ENCODE peak calls at places on chromosomes 11 and 22, in eight cellular contexts. T, P, F, V, Q, B, D and H are unnamed samples.

GRCh38 chr11:40924915-40925314 is 534.5 kb downstream of the LRRC4C start:
- DNase-seq in T (no peak), V (no peak), F (no peak), D (no peak), B (no peak), Q (no peak), P (no peak), H (no peak)

GRCh38 chr11:640021-640706 is 3.1 kb downstream of the DRD4 start:
- DNase-seq in D (no peak), T (no peak), B (no peak), Q (no peak), V (no peak), F (no peak), P (no peak), H (no peak)

GRCh38 chr11:118609380-118610219 is 2.2 kb downstream of the PHLDB1 start:
- DNase-seq in T (peak), F (no peak), Q (no peak), V (peak), B (no peak), D (peak), P (peak), H (peak)

GRCh38 chr11:108865411-108865810 is 200.5 kb downstream of the DDX10 start:
- DNase-seq in V (no peak), B (no peak), T (no peak), Q (no peak), F (no peak), D (no peak), P (no peak), H (no peak)

GRCh38 chr11:62553839-62554361 is 7.3 kb upstream of the AHNAK start:
- DNase-seq in T (no peak), Q (no peak), B (no peak), P (no peak), D (no peak), F (peak), V (no peak), H (no peak)

GRCh38 chr11:63670077-63670737 is 969 bp downstream of the ATL3 start:
- DNase-seq in V (no peak), F (no peak), T (no peak), P (no peak), Q (no peak), B (no peak), D (peak), H (no peak)

GRCh38 chr11:73149105-73149504 is 7.0 kb upstream of the FCHSD2 start:
- DNase-seq in F (no peak), B (no peak), D (no peak), T (no peak), Q (no peak), V (no peak), P (no peak), H (no peak)

GRCh38 chr22:38272373-38273134 is at the start of gene TMEM184B:
- DNase-seq in T (peak), F (no peak), V (peak), D (peak), Q (peak), P (peak), B (peak), H (peak)

GRCh38 chr11:27443746-27444465 is 28.7 kb downstream of the LGR4 start:
- DNase-seq in V (no peak), F (no peak), T (no peak), P (no peak), Q (no peak), B (peak), D (no peak), H (peak)

GRCh38 chr11:132913295-132913694 is 619.0 kb downstream of the OPCML start:
- DNase-seq in T (no peak), V (no peak), D (no peak), P (no peak), B (no peak), Q (no peak), F (no peak), H (no peak)

GRCh38 chr11:95715777-95716241 is 73.8 kb downstream of the FAM76B start:
- DNase-seq in F (no peak), V (no peak), T (no peak), Q (no peak), D (peak), P (no peak), B (no peak), H (peak)

GRCh38 chr11:57597971-57598830 is 716 bp downstream of the SERPING1 start:
- DNase-seq in T (no peak), Q (peak), V (no peak), D (no peak), F (no peak), P (peak), B (peak), H (peak)

GRCh38 chr11:65003282-65003681 is 6.5 kb upstream of the BATF2 start:
- DNase-seq in B (no peak), Q (no peak), F (no peak), P (no peak), D (no peak), V (no peak), T (no peak), H (no peak)

GRCh38 chr11:8531312-8531711 is 62.7 kb downstream of the STK33 start:
- DNase-seq in P (no peak), V (no peak), B (no peak), Q (no peak), T (no peak), D (no peak), F (no peak), H (no peak)

GRCh38 chr11:119363874-119364590 is 17.5 kb downstream of the USP2 start:
- DNase-seq in F (no peak), T (no peak), Q (peak), P (peak), B (peak), V (peak), D (peak), H (peak)

GRCh38 chr22:19357270-19358105 is 66.0 kb upstream of the CLTCL1 start:
- DNase-seq in Q (no peak), F (no peak), B (no peak), T (no peak), D (no peak), V (no peak), P (no peak), H (no peak)

GRCh38 chr11:126210871-126211235 is 597 bp downstream of the RPUSD4 start:
- DNase-seq in F (no peak), T (no peak), P (no peak), Q (no peak), V (no peak), D (no peak), B (no peak), H (no peak)

GRCh38 chr11:110896358-110896757 is 184.1 kb upstream of the ARHGAP20 start:
- DNase-seq in V (no peak), T (no peak), Q (no peak), B (no peak), F (no peak), D (no peak), P (peak), H (no peak)

GRCh38 chr22:23849009-23850006 is 8.4 kb upstream of the SLC2A11 start:
- DNase-seq in D (peak), F (no peak), T (peak), V (peak), B (peak), Q (peak), P (peak), H (peak)

GRCh38 chr11:126408496-126408895 is 53.0 kb downstream of the ST3GAL4 start:
- DNase-seq in T (no peak), Q (no peak), V (no peak), B (no peak), P (no peak), F (no peak), D (no peak), H (no peak)

GRCh38 chr22:35839811-35840739 is 122.4 kb downstream of the APOL5 start:
- DNase-seq in F (peak), V (no peak), P (peak), Q (peak), B (peak), T (no peak), D (peak), H (no peak)

GRCh38 chr11:34223021-34223813 is 117.8 kb downstream of the NAT10 start:
- DNase-seq in D (no peak), B (no peak), Q (peak), T (no peak), V (no peak), P (peak), F (no peak), H (no peak)

GRCh38 chr11:73506038-73506437 is 91.9 kb downstream of the FAM168A start:
- DNase-seq in F (no peak), P (no peak), V (no peak), D (no peak), Q (no peak), T (no peak), B (no peak), H (no peak)

GRCh38 chr22:21605887-21606564 is 23.8 kb downstream of the YDJC start:
- DNase-seq in Q (no peak), V (no peak), T (no peak), B (no peak), D (no peak), F (no peak), P (no peak), H (no peak)

GRCh38 chr11:55956521-55956920 is 13.2 kb downstream of the OR10AG1 start:
- DNase-seq in B (no peak), P (no peak), V (no peak), D (no peak), Q (peak), F (no peak), T (no peak), H (no peak)

GRCh38 chr11:6438979-6439571 is 1.7 kb downstream of the HPX start:
- DNase-seq in V (no peak), D (peak), T (no peak), F (peak), B (peak), Q (peak), P (peak), H (no peak)

GRCh38 chr11:34680918-34681554 is 60.1 kb downstream of the EHF start:
- DNase-seq in P (peak), F (peak), Q (peak), D (no peak), V (no peak), T (no peak), B (no peak), H (no peak)

GRCh38 chr11:27506200-27507182 is at the start of gene LIN7C:
- DNase-seq in T (peak), V (peak), B (peak), Q (peak), F (peak), P (peak), D (peak), H (peak)

GRCh38 chr11:8408151-8408930 is 144.7 kb upstream of the LMO1 start:
- DNase-seq in B (no peak), P (no peak), V (no peak), D (no peak), T (no peak), Q (no peak), F (no peak), H (no peak)

GRCh38 chr22:24516301-24516737 is 21.2 kb downstream of the UPB1 start:
- DNase-seq in F (no peak), Q (peak), V (no peak), B (no peak), D (no peak), T (no peak), P (no peak), H (no peak)

GRCh38 chr22:34776827-34777226 is 289.1 kb upstream of the ISX start:
- DNase-seq in B (no peak), T (no peak), F (no peak), D (no peak), V (no peak), P (no peak), Q (no peak), H (no peak)

GRCh38 chr22:33806191-33806590 is 114.1 kb downstream of the LARGE1 start:
- DNase-seq in D (peak), Q (no peak), V (no peak), F (no peak), B (no peak), P (no peak), T (no peak), H (no peak)

GRCh38 chr11:18769802-18770456 is 21.7 kb downstream of the PTPN5 start:
- DNase-seq in B (no peak), F (no peak), D (no peak), V (no peak), P (no peak), T (no peak), Q (peak), H (no peak)

GRCh38 chr11:37182036-37182435 is 584.0 kb upstream of the RAG2 start:
- DNase-seq in Q (no peak), T (no peak), B (no peak), F (no peak), P (no peak), D (no peak), V (no peak), H (no peak)

GRCh38 chr22:31340765-31341247 is 5.3 kb downstream of the PATZ1 start:
- DNase-seq in F (no peak), T (no peak), B (no peak), P (no peak), D (no peak), Q (no peak), V (no peak), H (no peak)
- H3K27ac ChIP-seq in F (no peak), T (no peak), B (no peak), P (peak), D (no peak), Q (peak), V (no peak), H (peak)

GRCh38 chr11:46665356-46665755 is 35.1 kb downstream of the ARHGAP1 start:
- DNase-seq in T (no peak), V (no peak), Q (no peak), D (no peak), F (no peak), B (no peak), P (no peak), H (no peak)
- H3K27ac ChIP-seq in T (no peak), V (no peak), Q (no peak), D (no peak), F (no peak), B (no peak), P (peak), H (peak)

DNA sequence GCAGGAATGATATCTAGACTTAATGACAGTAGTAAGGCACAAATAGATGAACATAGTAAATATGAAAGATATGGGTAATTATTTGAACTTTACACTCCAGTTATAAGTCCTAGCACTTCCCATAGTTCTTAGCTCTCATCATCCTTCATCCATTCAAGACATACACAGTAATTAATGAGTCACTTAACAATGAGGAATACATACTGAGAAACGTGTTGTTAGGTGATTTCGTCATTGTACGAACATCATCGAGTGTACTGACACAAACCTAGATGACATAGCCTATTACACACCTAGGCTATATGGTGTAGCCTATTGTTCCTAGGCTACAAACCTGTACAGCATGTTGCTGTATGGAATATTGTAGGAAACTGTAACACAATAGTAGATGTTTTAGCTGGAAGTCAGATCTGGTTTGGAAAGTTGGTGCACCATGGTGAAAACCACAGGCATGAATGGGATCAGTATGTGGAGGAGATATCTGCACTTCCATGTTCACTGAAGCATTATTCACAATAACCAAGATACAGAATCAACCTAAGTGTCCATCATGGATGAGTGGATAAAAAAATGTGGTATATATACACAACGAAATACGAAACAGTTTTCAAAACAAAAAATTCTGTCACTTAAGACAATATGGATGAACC is 229.9 kb upstream of the PITPNB start:
- DNase-seq in D (no peak), F (no peak), P (no peak), V (no peak), B (no peak), T (no peak), Q (no peak), H (no peak)
- H3K27ac ChIP-seq in D (no peak), F (no peak), P (no peak), V (no peak), B (no peak), T (no peak), Q (no peak), H (no peak)

GRCh38 chr22:44028091-44028490 is 4.0 kb downstream of the PARVB start:
- DNase-seq in B (no peak), P (no peak), D (no peak), V (no peak), T (no peak), F (no peak), Q (no peak), H (no peak)
- H3K27ac ChIP-seq in B (no peak), P (no peak), D (no peak), V (no peak), T (no peak), F (no peak), Q (no peak), H (no peak)